ENCODE peak calls at places on chromosomes 4 and X, in five cellular contexts. Y is suprapubic skin, T is SK-N-SH, Z is K562, R is AG09309. D is an unnamed sample.

GRCh38 chr4:119238068-119238722 is 25.7 kb downstream of the USP53 start:
- DNase-seq in Y (no peak), T (no peak), Z (no peak), R (no peak), D (peak)

GRCh38 chrX:40099046-40099968 is 1.5 kb upstream of the BCOR start:
- DNase-seq in Y (no peak), T (peak), Z (peak), R (no peak), D (peak)

GRCh38 chr4:102614801-102615200 is 113.6 kb downstream of the NFKB1 start:
- DNase-seq in Y (no peak), T (no peak), Z (no peak), R (no peak), D (no peak)

GRCh38 chr4:20017035-20017434 is 234.7 kb upstream of the SLIT2 start:
- DNase-seq in Y (no peak), T (no peak), Z (no peak), R (peak), D (no peak)

GRCh38 chrX:22105231-22105630 is 73.1 kb downstream of the PHEX start:
- DNase-seq in Y (no peak), T (no peak), Z (no peak), R (no peak), D (no peak)

GRCh38 chr4:164116286-164116685 is 621.8 kb downstream of the TMA16 start:
- DNase-seq in Y (no peak), T (no peak), Z (no peak), R (no peak), D (no peak)

GRCh38 chr4:158211288-158211687 is 1.0 kb downstream of the TMEM144 start:
- DNase-seq in Y (no peak), T (no peak), Z (peak), R (no peak), D (no peak)

GRCh38 chr4:78940752-78941151 is 1.5 kb upstream of the PAQR3 start:
- DNase-seq in Y (no peak), T (no peak), Z (no peak), R (no peak), D (peak)

GRCh38 chr4:178240891-178241290 is 798.7 kb upstream of the AGA start:
- DNase-seq in Y (no peak), T (no peak), Z (no peak), R (no peak), D (no peak)

GRCh38 chr4:108560624-108561023 is 59.8 kb upstream of the RPL34 start:
- DNase-seq in Y (no peak), T (no peak), Z (no peak), R (no peak), D (no peak)

GRCh38 chr4:39526810-39527295 is 386 bp downstream of the UGDH start:
- DNase-seq in Y (no peak), T (no peak), Z (no peak), R (no peak), D (peak)

GRCh38 chr4:165208322-165208652 is 926 bp downstream of the KLHL2 start:
- DNase-seq in Y (no peak), T (no peak), Z (no peak), R (no peak), D (no peak)

GRCh38 chr4:139857021-139857420 is 191.4 kb downstream of the MGST2 start:
- DNase-seq in Y (no peak), T (peak), Z (no peak), R (no peak), D (no peak)

GRCh38 chrX:42615161-42615563 is 162.8 kb downstream of the PPP1R2C start:
- DNase-seq in Y (no peak), T (no peak), Z (no peak), R (no peak), D (no peak)

GRCh38 chr4:83618431-83618830 is 82.5 kb downstream of the GPAT3 start:
- DNase-seq in Y (no peak), T (no peak), Z (no peak), R (no peak), D (no peak)

GRCh38 chrX:15973941-15974340 is 119.3 kb upstream of the AP1S2 start:
- DNase-seq in Y (no peak), T (no peak), Z (no peak), R (no peak), D (no peak)

DNA sequence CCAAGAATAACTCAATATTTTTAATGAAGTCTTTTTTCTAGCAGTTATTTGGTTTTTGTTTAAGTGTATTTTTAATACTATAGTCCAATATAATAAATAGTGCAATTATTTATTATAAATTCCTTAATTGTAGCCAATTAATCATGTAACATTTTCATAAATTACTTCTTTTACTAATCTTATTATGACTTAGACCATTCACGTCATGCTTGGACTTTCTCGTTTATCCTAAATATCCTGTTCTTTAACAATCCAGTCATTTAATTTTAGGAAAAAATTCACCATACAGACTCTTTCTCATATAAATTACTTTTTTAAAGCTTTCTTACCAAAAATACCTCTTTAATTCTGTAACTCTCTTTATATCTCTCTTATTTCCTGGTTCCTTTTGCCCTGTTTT is 350.1 kb downstream of the AR start:
- DNase-seq in Y (no peak), T (no peak), Z (no peak), R (no peak), D (no peak)
- TF ChIP-seq CTCF in Y (no peak), T (no peak), Z (no peak), R (no peak), D (no peak)

DNA sequence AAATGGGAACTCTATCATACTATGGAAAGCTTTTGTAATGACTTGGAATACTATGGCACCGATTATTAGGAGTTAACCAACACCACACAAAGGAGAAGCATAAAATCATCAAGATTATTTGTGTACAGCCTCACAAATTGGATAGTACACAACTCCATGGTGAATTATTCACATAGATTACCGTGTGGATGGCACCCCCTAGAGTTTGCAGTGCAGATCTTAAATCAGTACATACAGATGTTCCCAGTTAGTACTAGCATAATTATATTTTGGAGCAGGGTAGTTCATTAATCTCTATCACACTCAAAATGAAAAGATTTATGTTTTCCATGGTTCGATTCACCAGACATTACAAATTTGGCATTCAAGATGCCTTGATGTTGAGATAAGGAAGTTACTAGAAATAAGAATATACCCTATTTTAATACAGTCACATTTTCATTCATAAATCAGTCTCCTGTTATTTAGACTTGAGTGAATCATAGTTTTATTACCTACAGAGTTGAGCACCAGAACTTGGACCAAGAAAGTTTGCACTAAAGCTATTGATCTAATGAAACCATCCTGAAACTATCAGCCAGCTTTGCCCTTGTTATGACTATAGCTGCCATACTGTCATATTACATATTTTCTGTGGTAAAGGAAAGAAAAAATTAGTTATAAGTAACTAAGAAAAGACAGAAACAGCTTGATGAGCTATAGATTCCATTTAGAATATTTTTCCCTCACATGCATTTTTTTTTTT is 531.8 kb downstream of the GLUD2 start:
- DNase-seq in Y (no peak), T (peak), Z (peak), R (no peak), D (peak)
- TF ChIP-seq CTCF in Y (no peak), T (peak), Z (peak), R (peak), D (peak)

GRCh38 chrX:119790977-119791436 is 423 bp downstream of the RPL39 start:
- DNase-seq in Y (no peak), T (peak), Z (peak), R (no peak), D (no peak)
- TF ChIP-seq CTCF in Y (no peak), T (peak), Z (peak), R (no peak), D (peak)

DNA sequence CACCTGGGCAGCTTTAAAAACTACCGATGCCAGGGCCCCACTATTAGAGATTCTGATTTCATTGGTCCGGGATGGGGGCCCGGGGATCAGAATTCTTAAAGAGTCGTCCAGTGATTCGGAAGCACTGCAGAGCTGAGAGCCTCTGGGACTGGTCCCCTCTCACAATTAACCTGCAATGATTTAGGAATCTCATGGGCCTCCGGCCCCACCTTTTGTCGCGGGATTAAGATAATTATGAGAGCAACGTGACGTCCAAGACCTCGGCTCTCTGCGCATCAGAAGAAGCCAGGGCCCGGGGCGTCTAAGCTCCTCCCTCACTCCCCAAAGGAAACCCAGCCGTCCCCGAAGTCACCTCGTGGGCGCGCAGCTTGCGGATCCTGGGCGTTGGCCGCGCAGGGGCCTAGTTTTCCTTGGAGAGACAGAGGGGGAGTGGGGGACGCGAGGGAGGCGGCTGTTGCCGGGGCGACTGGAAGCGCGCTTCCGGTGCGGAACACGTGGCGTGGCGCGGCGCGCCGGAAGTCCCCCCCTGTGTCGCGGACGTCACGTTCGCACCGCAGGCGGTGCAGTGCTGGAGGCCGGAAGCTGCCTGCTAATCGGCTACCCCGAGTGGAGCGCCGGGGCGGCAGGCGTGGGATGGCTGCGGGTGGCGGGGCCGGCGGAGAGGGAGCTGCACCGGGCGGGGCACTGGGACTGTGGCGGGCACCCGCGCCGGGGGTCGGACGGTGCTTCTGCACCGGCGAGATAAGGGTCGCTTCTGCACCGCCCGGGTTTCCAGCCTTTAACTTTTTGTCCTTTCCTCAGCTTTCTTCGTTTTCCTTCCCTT is at the start of gene GEMIN8:
- DNase-seq in Y (peak), T (peak), Z (peak), R (peak), D (peak)
- TF ChIP-seq CTCF in Y (no peak), T (no peak), Z (no peak), R (no peak), D (no peak)

D was measured in GM13977.